ENCODE peak calls at places on chromosomes 12 and 14, in ten cellular contexts. F, Z, X, U, G, R, W, E, S and O are unnamed samples.

GRCh38 chr12:27151479-27151878 is 69.1 kb upstream of the C12orf71 start:
- DNase-seq in U (no peak), S (no peak), F (no peak), X (no peak), Z (no peak), G (no peak), W (no peak), R (no peak), E (no peak), O (no peak)

GRCh38 chr14:79256311-79256879 is 954.9 kb downstream of the DIO2 start:
- DNase-seq in G (no peak), Z (peak), W (no peak), U (no peak), R (no peak), S (no peak), E (no peak), F (no peak), X (no peak), O (no peak)

GRCh38 chr14:96583605-96584041 is 81.4 kb downstream of the PAPOLA start:
- DNase-seq in G (no peak), R (no peak), S (no peak), X (no peak), U (no peak), W (no peak), F (no peak), E (no peak), Z (no peak), O (no peak)

GRCh38 chr12:48938805-48939204 is 13.5 kb upstream of the FKBP11 start:
- DNase-seq in U (no peak), F (no peak), R (no peak), X (no peak), S (no peak), W (no peak), G (no peak), Z (no peak), E (no peak), O (no peak)

GRCh38 chr12:9378430-9378835 is 170.2 kb upstream of the PZP start:
- DNase-seq in U (no peak), S (peak), W (peak), R (no peak), G (peak), E (no peak), X (no peak), F (no peak), Z (peak), O (no peak)

GRCh38 chr12:56257071-56257470 is 1.1 kb downstream of the ANKRD52 start:
- DNase-seq in U (no peak), X (no peak), F (no peak), S (no peak), R (no peak), E (no peak), W (no peak), Z (no peak), G (no peak), O (no peak)

GRCh38 chr12:19382111-19382526 is 57.2 kb upstream of the AEBP2 start:
- DNase-seq in F (no peak), W (peak), G (no peak), X (peak), U (no peak), R (peak), S (peak), E (peak), Z (peak), O (peak)

GRCh38 chr12:12266389-12266872 is 413 bp downstream of the LRP6 start:
- DNase-seq in X (no peak), Z (peak), F (no peak), E (no peak), U (no peak), W (no peak), R (no peak), G (peak), S (no peak), O (peak)

GRCh38 chr14:26846388-26846787 is 248.6 kb upstream of the NOVA1 start:
- DNase-seq in U (no peak), G (no peak), F (no peak), R (peak), E (no peak), Z (no peak), S (no peak), W (no peak), X (no peak), O (no peak)

GRCh38 chr12:51019927-51020326 is 6.3 kb downstream of the SLC11A2 start:
- DNase-seq in X (no peak), S (no peak), E (no peak), G (no peak), F (no peak), U (no peak), W (no peak), R (no peak), Z (no peak), O (no peak)

GRCh38 chr14:37819155-37820015 is 224.0 kb downstream of the TTC6 start:
- DNase-seq in R (peak), G (no peak), W (peak), S (no peak), U (no peak), Z (no peak), E (peak), X (no peak), F (no peak), O (no peak)

GRCh38 chr12:82097438-82097837 is 260.7 kb downstream of the CCDC59 start:
- DNase-seq in G (no peak), E (no peak), F (no peak), W (no peak), X (no peak), U (no peak), S (no peak), Z (no peak), R (no peak), O (no peak)

DNA sequence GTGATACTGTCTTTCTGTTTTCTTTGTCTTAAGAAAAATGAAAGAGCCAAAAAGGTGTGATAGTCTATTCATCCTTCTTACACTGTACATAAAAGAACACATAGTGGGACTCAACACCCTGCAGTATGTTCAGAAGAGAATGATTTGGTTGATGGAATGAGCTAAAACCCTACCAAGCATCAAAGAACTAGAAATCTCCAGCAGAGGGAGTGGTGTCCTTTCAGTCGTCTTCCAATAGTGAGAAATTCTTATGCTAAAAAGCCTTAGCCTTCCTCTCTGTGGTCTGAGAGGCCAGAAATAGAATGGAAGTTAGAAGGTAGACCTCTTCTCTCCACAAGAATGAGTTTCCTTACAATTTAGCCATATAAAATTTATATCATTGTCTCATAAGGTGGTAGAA is 393.4 kb upstream of the SEL1L start:
- DNase-seq in F (no peak), U (no peak), W (peak), X (no peak), G (no peak), Z (peak), S (no peak), R (no peak), E (no peak), O (no peak)
- TF ChIP-seq CTCF in F (no peak), U (no peak), W (no peak), X (no peak), G (no peak), Z (peak), S (no peak), R (no peak), E (no peak), O (no peak)

GRCh38 chr12:106138279-106138645 is 492 bp downstream of the NUAK1 start:
- DNase-seq in S (no peak), F (peak), R (no peak), E (no peak), W (no peak), U (no peak), Z (no peak), G (no peak), X (no peak), O (no peak)

GRCh38 chr12:106137456-106138278 is 1.1 kb downstream of the NUAK1 start:
- DNase-seq in R (no peak), Z (peak), F (no peak), X (no peak), U (no peak), G (no peak), S (no peak), E (no peak), W (no peak), O (no peak)

GRCh38 chr12:106140223-106140986 is 1.7 kb upstream of the NUAK1 start:
- DNase-seq in F (no peak), E (no peak), S (no peak), Z (peak), X (no peak), W (no peak), U (no peak), R (no peak), G (no peak), O (no peak)

GRCh38 chr12:106139422-106140141 is 828 bp upstream of the NUAK1 start:
- DNase-seq in Z (peak), W (no peak), E (peak), F (peak), G (peak), X (peak), U (peak), S (peak), R (peak), O (peak)

GRCh38 chr12:106138646-106139421 is at the start of gene NUAK1:
- DNase-seq in X (no peak), W (no peak), G (peak), Z (peak), R (peak), F (peak), S (peak), E (peak), U (peak), O (peak)
- TF ChIP-seq CTCF in X (no peak), W (no peak), G (no peak), Z (no peak), R (no peak), F (peak), S (no peak), E (no peak), U (peak), O (no peak)

GRCh38 chr12:53052419-53053222 is 2.8 kb downstream of the TNS2 start:
- DNase-seq in E (peak), S (no peak), R (peak), U (peak), G (no peak), X (no peak), W (peak), Z (no peak), F (peak), O (no peak)
- TF ChIP-seq CTCF in E (no peak), S (no peak), R (no peak), U (no peak), G (no peak), X (no peak), W (no peak), Z (no peak), F (no peak), O (no peak)

DNA sequence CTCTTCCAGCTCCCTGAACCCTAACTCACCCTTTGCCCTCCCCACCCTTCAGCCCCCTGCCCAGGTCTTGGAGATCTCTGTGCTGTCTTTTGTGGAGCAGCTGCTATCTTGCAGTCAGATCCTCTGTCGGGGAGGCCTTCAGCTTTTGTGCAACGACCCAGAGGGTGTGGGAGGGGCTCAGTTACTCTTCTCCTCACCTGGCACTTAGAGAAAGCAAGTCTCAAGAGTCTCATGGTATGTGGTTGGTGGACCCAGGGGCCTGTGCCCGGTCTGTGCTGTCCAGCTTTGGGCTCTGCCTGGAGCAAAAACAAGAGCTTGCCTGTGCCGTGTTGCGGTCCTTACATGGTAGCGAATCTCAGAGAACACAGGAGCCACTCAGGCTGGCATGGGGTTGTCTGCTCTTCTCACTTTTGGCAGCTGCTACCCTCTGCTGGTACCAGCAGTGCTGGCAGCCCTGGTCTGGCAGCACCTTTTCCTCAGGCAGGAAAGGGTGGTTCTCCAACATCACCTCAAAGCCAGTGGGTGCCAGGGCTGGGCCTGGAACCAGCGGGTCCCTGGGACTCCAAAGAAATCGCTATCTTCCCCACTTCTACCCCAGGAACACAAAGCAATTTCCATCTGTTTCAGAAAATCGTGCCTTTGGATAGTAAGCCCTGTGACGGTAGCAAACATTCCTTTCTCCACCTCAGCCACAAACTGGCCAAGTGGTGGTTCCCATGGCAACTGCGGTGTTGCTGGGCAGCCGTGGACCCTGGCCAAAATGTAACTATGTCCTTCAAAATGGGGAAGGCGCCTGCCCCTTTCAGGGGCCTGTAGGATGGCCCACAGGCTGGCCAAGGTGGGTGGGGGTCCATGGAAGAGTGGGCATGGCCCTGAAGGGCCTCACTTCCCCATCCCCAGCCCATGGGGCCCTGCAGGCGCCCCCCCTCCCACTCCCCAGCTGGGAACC is 90.0 kb downstream of the RIN3 start:
- DNase-seq in R (peak), E (peak), G (no peak), W (peak), Z (peak), U (no peak), X (no peak), S (no peak), F (no peak), O (no peak)
- TF ChIP-seq CTCF in R (peak), E (peak), G (no peak), W (peak), Z (no peak), U (no peak), X (no peak), S (peak), F (peak), O (no peak)

DNA sequence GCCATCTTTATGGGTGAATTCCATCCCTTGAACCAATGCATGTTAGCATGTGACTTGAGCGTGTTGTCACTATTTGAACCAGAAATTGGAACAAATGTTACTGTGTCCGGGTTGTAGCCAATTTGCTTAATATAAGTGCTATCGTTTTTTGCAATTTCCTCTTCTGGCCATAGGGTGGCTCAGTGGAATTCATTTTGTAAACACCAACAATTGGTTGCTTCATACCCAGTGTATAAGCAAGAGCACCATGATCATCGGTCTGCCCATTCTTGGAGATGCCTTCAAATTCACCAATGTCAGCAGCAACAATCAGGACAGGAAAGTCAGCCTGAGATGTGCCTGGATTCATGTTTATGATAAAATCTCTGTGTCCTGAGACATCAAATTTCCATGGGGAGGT is 5.0 kb upstream of the NEDD1 start:
- DNase-seq in S (peak), W (no peak), U (no peak), E (no peak), F (no peak), R (no peak), X (peak), Z (no peak), G (no peak), O (no peak)
- TF ChIP-seq CTCF in S (no peak), W (no peak), U (no peak), E (no peak), F (no peak), R (peak), X (peak), Z (no peak), G (no peak), O (peak)

GRCh38 chr14:55270832-55271571 is at the start of gene FBXO34:
- DNase-seq in Z (peak), G (peak), F (peak), E (peak), U (peak), W (peak), X (peak), S (peak), R (peak), O (peak)

GRCh38 chr14:55267816-55268215 is 3.4 kb upstream of the FBXO34 start:
- DNase-seq in X (no peak), E (peak), F (no peak), G (no peak), W (no peak), Z (no peak), U (no peak), S (no peak), R (peak), O (no peak)

GRCh38 chr14:55265197-55265596 is 6.0 kb upstream of the FBXO34 start:
- DNase-seq in S (no peak), U (no peak), G (no peak), Z (no peak), F (no peak), E (no peak), X (peak), R (no peak), W (no peak), O (no peak)
- TF ChIP-seq CTCF in S (no peak), U (no peak), G (no peak), Z (no peak), F (no peak), E (no peak), X (no peak), R (no peak), W (no peak), O (no peak)